ENCODE peak calls at places on chromosomes 1 and 21, in four cellular contexts. O, U, Y and J are unnamed samples.

GRCh38 chr21:15037095-15037730 is 27.6 kb downstream of the NRIP1 start:
- DNase-seq in Y (no peak), U (no peak), O (no peak), J (no peak)

GRCh38 chr1:155241069-155241679 is 14.1 kb downstream of the ENTREP3 start:
- DNase-seq in U (peak), O (peak), Y (no peak), J (peak)

GRCh38 chr1:156129687-156130577 is 15.4 kb downstream of the LMNA start:
- DNase-seq in U (peak), O (peak), Y (no peak), J (peak)

GRCh38 chr1:160704250-160704649 is 7.4 kb downstream of the CD48 start:
- DNase-seq in O (no peak), U (no peak), Y (no peak), J (no peak)

GRCh38 chr1:226370144-226370923 is 37.6 kb downstream of the PARP1 start:
- DNase-seq in O (no peak), Y (no peak), U (no peak), J (no peak)

GRCh38 chr1:167185062-167185461 is 35.6 kb upstream of the POU2F1 start:
- DNase-seq in Y (no peak), U (no peak), O (no peak), J (peak)

GRCh38 chr1:153540394-153541361 is at the start of gene S100A5:
- DNase-seq in U (no peak), O (no peak), Y (no peak), J (no peak)

GRCh38 chr1:183493540-183494245 is 21.4 kb downstream of the SMG7 start:
- DNase-seq in U (no peak), Y (no peak), O (no peak), J (no peak)

GRCh38 chr1:180353930-180354329 is 123.9 kb downstream of the LHX4 start:
- DNase-seq in Y (no peak), U (no peak), O (no peak), J (peak)

GRCh38 chr21:45950740-45951515 is 30.6 kb upstream of the COL6A1 start:
- DNase-seq in U (no peak), Y (no peak), O (no peak), J (peak)

GRCh38 chr1:169711469-169712308 is at the start of gene SELL:
- DNase-seq in U (peak), O (peak), Y (peak), J (peak)

GRCh38 chr1:183628537-183628936 is 7.0 kb downstream of the ARPC5 start:
- DNase-seq in Y (no peak), U (no peak), O (no peak), J (no peak)

GRCh38 chr1:211985556-211986264 is 49.6 kb downstream of the INTS7 start:
- DNase-seq in U (no peak), O (no peak), Y (peak), J (no peak)

GRCh38 chr1:107251839-107252238 is 111.0 kb downstream of the NTNG1 start:
- DNase-seq in U (no peak), O (no peak), Y (no peak), J (no peak)

GRCh38 chr1:248696261-248696660 is 6.3 kb downstream of the OR14I1 start:
- DNase-seq in Y (no peak), U (no peak), O (no peak), J (peak)

GRCh38 chr1:52635321-52636089 is 2.5 kb downstream of the SHISAL2A start:
- DNase-seq in O (no peak), U (no peak), Y (no peak), J (no peak)

GRCh38 chr1:52632732-52633290 is at the start of gene SHISAL2A:
- DNase-seq in U (no peak), Y (no peak), O (peak), J (peak)

GRCh38 chr1:52631759-52632331 is 1.1 kb upstream of the SHISAL2A start:
- DNase-seq in U (no peak), O (no peak), Y (no peak), J (peak)

GRCh38 chr1:52634111-52634510 is 1.1 kb downstream of the SHISAL2A start:
- DNase-seq in U (no peak), O (no peak), Y (no peak), J (no peak)

GRCh38 chr1:52633291-52633754 is 355 bp downstream of the SHISAL2A start:
- DNase-seq in O (peak), U (no peak), Y (no peak), J (no peak)
- TF ChIP-seq USF1 in O (no peak), U (no peak), Y (no peak), J (no peak)

GRCh38 chr1:231628207-231628876 is 1.8 kb downstream of the DISC1 start:
- DNase-seq in Y (no peak), O (no peak), U (no peak), J (no peak)

GRCh38 chr1:231626535-231626950 is at the start of gene DISC1:
- DNase-seq in U (peak), O (peak), Y (no peak), J (peak)

GRCh38 chr1:231629132-231629531 is 2.5 kb downstream of the DISC1 start:
- DNase-seq in U (no peak), O (no peak), Y (no peak), J (no peak)

GRCh38 chr1:231625975-231626534 is 535 bp upstream of the DISC1 start:
- DNase-seq in O (no peak), U (no peak), Y (no peak), J (no peak)

DNA sequence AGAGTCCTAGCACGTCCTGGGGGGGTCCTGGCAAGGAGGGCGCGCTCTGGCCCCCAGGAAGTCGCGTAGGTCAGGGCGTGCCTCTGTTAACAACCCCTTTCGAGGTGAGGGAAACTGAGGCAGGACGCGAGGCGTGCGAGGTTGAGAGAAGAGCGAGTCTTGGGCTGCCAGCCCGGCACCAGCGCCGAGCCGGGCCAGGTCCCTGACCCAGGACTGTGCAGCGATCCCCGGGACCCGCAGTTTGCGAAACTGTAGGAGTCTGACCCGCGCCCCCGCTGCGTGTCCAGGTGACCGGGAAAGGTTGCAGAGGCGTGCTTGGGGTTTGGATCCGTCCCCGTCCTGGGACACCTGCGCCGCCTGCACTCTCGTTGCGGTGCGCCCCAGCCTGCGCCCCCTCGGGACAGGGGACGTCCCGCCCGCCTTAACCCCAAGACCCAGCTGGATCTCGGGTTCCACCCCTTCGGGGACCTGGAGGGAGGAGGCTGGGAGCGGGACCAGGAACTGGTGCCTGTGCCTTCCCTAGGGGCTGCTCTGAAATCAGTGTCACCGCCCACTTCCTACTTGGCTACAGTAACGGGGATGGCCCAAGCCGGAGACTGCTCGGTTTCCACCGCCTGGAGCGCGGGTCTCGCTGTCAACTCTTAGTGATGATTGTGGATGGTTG is 493 bp downstream of the DISC1 start:
- DNase-seq in U (no peak), Y (no peak), O (peak), J (peak)
- TF ChIP-seq USF1 in U (no peak), Y (no peak), O (no peak), J (no peak)

GRCh38 chr1:110728388-110728787 is 53.6 kb upstream of the KCNA3 start:
- DNase-seq in O (no peak), Y (no peak), U (no peak), J (no peak)
- TF ChIP-seq USF1 in O (no peak), Y (no peak), U (no peak), J (no peak)

DNA sequence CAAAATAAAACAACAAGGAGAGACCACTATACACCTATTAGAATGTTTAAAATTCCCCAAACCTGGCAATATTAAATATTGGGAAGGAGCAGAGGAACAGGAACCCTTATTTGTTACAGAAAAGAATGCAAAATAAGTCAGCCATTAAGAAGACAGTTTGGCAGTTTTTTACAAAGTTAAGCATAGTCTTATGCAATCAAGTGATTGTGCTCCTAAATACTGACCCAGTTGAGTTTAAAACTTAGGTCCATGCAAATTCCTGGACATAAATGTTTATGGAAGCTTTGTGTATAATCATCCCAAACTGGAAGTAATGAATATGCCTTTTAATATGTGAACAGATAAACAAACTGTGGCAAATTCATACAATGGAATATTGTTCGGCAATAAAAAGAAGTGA is 72.9 kb upstream of the RGS4 start:
- DNase-seq in O (no peak), Y (no peak), U (no peak), J (no peak)
- TF ChIP-seq USF1 in O (no peak), Y (no peak), U (no peak), J (no peak)

DNA sequence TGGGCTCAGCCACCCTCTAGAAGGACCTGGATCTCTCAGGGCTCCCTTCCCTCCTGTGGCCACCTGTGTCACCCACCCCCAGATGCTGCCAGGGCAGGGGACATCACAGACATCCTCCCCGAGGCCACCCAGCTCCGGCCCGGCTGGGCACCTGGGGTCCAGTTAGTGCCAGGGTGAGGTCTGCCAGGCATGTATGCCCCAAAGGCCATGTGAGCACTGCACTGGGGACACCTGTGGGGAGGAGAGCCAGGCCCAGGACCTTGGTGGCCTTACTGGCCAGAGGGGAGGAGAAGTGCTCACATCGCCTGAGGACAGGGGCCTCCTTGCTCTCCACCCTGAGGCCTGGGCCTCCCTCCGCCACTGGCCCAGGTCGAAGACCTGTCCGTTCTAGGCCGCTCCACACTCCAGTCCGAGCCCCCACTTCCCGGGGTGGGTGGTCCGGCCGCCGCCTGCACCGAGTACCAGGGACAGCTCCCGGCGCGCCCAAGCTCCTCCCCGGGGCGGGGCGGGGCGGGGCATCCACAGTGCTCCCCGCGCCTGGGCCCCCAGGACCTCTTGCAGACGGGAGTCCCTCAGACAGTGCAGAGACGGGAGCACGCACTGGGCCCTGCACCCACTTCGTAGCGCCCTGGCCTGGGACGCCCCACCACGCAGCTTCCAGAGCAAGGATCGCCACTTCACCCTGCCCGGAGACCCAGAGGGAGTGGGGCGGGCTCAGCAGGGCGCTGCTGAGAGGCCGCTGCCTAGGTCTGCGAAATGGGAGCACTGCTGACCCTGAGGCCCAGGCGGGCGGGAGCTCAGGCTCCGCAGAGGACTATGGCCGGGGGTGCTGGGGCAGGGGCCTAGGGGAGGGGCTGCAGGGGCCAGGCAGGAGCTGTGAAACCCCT is 34.3 kb upstream of the CCDC27 start:
- DNase-seq in Y (no peak), U (peak), O (peak), J (no peak)
- TF ChIP-seq USF1 in Y (no peak), U (no peak), O (no peak), J (no peak)

GRCh38 chr1:91828007-91828321 is 58.0 kb downstream of the TGFBR3 start:
- DNase-seq in U (no peak), O (no peak), Y (no peak), J (no peak)

GRCh38 chr1:91828583-91829281 is 57.2 kb downstream of the TGFBR3 start:
- DNase-seq in O (no peak), Y (no peak), U (no peak), J (no peak)

GRCh38 chr1:91829293-91830153 is 56.4 kb downstream of the TGFBR3 start:
- DNase-seq in O (no peak), U (no peak), Y (no peak), J (no peak)

GRCh38 chr1:91831132-91831930 is 54.6 kb downstream of the TGFBR3 start:
- DNase-seq in Y (no peak), U (no peak), O (no peak), J (no peak)

GRCh38 chr1:91830242-91831131 is 55.5 kb downstream of the TGFBR3 start:
- DNase-seq in O (no peak), Y (no peak), U (no peak), J (no peak)
- TF ChIP-seq USF1 in O (no peak), Y (no peak), U (no peak), J (no peak)